ENCODE peak calls at places on chromosomes 16 and 17, in seven cellular contexts. H is natural killer cell, Q is tibial artery, O is progenitor cell of endocrine pancreas, J is HCT116, P is GM06990, C is heart left ventricle. D is an unnamed sample.

GRCh38 chr17:55996826-55997225 is 156.4 kb upstream of the ANKFN1 start:
- DNase-seq in H (no peak), Q (no peak), O (no peak), J (no peak), P (no peak), C (no peak), D (no peak)

GRCh38 chr16:86567701-86568571 is 1.3 kb downstream of the FOXC2 start:
- DNase-seq in H (no peak), Q (peak), O (no peak), J (no peak), P (no peak), C (no peak), D (no peak)

GRCh38 chr17:50363217-50364060 is 9.5 kb downstream of the MRPL27 start:
- DNase-seq in H (no peak), Q (peak), O (no peak), J (no peak), P (no peak), C (no peak), D (no peak)

GRCh38 chr16:51114369-51114768 is 36.7 kb downstream of the SALL1 start:
- DNase-seq in H (no peak), Q (no peak), O (peak), J (no peak), P (no peak), C (no peak), D (no peak)

GRCh38 chr17:81406117-81406953 is 11.1 kb downstream of the BAHCC1 start:
- DNase-seq in H (no peak), Q (no peak), O (no peak), J (no peak), P (no peak), C (no peak), D (no peak)

GRCh38 chr17:32277284-32277683 is 11.7 kb downstream of the RHBDL3 start:
- DNase-seq in H (no peak), Q (no peak), O (no peak), J (no peak), P (no peak), C (no peak), D (no peak)

GRCh38 chr17:61334673-61335072 is 65.0 kb upstream of the TBX2 start:
- DNase-seq in H (no peak), Q (no peak), O (no peak), J (no peak), P (no peak), C (no peak), D (no peak)

GRCh38 chr17:72754513-72754912 is 338.0 kb downstream of the SLC39A11 start:
- DNase-seq in H (no peak), Q (no peak), O (no peak), J (no peak), P (no peak), C (no peak), D (no peak)

GRCh38 chr17:6639651-6640535 is 618 bp downstream of the KIAA0753 start:
- DNase-seq in H (peak), Q (peak), O (peak), J (no peak), P (no peak), C (peak), D (no peak)

GRCh38 chr17:9252525-9252924 is 231.2 kb downstream of the NTN1 start:
- DNase-seq in H (no peak), Q (no peak), O (no peak), J (no peak), P (no peak), C (no peak), D (no peak)

GRCh38 chr17:55642741-55643140 is 79.9 kb downstream of the TMEM100 start:
- DNase-seq in H (no peak), Q (no peak), O (no peak), J (no peak), P (no peak), C (no peak), D (no peak)

GRCh38 chr16:445566-445965 is 20.1 kb downstream of the RAB11FIP3 start:
- DNase-seq in H (no peak), Q (no peak), O (no peak), J (no peak), P (no peak), C (no peak), D (no peak)

GRCh38 chr17:19330271-19330670 is 32.3 kb downstream of the B9D1 start:
- DNase-seq in H (no peak), Q (peak), O (no peak), J (no peak), P (no peak), C (no peak), D (no peak)

GRCh38 chr17:62968445-62968923 is 2.4 kb downstream of the TANC2 start:
- DNase-seq in H (no peak), Q (no peak), O (no peak), J (peak), P (peak), C (peak), D (no peak)

GRCh38 chr16:85335584-85336492 is 223.6 kb upstream of the CIBAR2 start:
- DNase-seq in H (no peak), Q (no peak), O (no peak), J (no peak), P (no peak), C (no peak), D (no peak)

GRCh38 chr16:86249631-86250030 is 260.7 kb upstream of the FOXF1 start:
- DNase-seq in H (no peak), Q (no peak), O (no peak), J (no peak), P (no peak), C (no peak), D (no peak)

GRCh38 chr16:72189865-72190371 is 18.0 kb upstream of the PMFBP1 start:
- DNase-seq in H (no peak), Q (no peak), O (no peak), J (no peak), P (no peak), C (no peak), D (no peak)

GRCh38 chr17:4247361-4247980 is 16.3 kb downstream of the ANKFY1 start:
- DNase-seq in H (no peak), Q (no peak), O (no peak), J (no peak), P (no peak), C (no peak), D (no peak)

GRCh38 chr17:7888184-7888920 is at the start of gene CHD3:
- DNase-seq in H (no peak), Q (no peak), O (no peak), J (no peak), P (no peak), C (no peak), D (no peak)

GRCh38 chr16:56956756-56957155 is 5.0 kb upstream of the CETP start:
- DNase-seq in H (no peak), Q (peak), O (no peak), J (no peak), P (no peak), C (no peak), D (no peak)
- TF ChIP-seq CTCF in H (no peak), Q (no peak), O (no peak), J (no peak), P (peak), C (no peak), D (no peak)

GRCh38 chr16:49970818-49971431 is 54.1 kb upstream of the CNEP1R1 start:
- DNase-seq in H (no peak), Q (no peak), O (no peak), J (no peak), P (no peak), C (no peak), D (no peak)
- TF ChIP-seq CTCF in H (no peak), Q (no peak), O (no peak), J (no peak), P (no peak), C (no peak), D (no peak)

DNA sequence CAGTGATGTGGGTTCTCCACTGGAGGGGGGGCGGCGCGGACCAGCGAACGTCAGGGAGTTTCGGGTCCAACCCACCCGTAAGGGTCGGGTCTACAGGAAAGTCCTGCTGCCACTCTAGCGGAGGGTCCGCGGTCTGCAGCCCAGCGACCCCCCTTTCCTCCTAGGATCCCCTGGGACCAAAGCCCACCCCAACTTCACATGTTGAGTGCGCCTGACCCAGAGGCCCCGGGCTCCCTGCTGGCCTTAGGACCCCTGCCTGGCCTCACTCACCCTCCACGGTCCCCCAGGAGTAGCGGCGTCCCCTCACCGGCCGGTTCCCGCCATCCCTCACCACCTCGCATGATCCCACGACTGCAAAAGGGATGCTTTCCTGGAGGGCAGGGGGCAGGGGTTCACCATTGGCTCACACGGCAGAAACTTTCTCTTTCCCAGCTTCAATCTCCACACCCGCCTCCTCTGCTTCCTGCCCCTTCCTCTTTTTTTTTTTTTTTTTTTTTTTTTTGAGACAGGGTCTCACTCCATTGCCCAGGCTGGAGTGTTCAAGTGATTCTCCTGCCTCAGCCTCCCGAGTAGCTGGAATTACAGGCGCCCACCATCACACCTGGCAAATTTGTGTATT is 3.1 kb downstream of the SEPTIN1 start:
- DNase-seq in H (no peak), Q (no peak), O (no peak), J (no peak), P (no peak), C (no peak), D (no peak)
- TF ChIP-seq CTCF in H (no peak), Q (no peak), O (peak), J (no peak), P (no peak), C (no peak), D (no peak)

DNA sequence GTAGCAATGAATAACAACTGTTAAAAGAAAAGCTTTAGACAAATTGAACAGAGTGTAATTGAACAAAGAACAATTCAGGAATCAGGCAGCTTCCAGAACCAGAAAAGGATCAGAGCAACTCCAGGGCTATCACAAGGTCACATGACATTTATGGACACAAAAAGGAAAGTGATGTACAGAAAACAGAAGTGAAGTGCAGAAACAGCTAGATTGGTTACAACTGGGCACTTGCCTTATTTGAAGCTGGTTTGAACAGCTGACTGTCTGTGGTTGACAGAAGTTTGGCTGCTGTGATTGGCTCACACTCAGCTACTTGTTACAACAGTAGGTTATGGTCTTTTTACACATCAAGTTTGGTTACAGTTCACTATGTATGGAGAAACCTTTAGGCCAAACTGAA is 14.8 kb downstream of the EFCAB5 start:
- DNase-seq in H (no peak), Q (no peak), O (no peak), J (no peak), P (no peak), C (no peak), D (no peak)
- TF ChIP-seq CTCF in H (no peak), Q (no peak), O (no peak), J (no peak), P (no peak), C (no peak), D (no peak)

DNA sequence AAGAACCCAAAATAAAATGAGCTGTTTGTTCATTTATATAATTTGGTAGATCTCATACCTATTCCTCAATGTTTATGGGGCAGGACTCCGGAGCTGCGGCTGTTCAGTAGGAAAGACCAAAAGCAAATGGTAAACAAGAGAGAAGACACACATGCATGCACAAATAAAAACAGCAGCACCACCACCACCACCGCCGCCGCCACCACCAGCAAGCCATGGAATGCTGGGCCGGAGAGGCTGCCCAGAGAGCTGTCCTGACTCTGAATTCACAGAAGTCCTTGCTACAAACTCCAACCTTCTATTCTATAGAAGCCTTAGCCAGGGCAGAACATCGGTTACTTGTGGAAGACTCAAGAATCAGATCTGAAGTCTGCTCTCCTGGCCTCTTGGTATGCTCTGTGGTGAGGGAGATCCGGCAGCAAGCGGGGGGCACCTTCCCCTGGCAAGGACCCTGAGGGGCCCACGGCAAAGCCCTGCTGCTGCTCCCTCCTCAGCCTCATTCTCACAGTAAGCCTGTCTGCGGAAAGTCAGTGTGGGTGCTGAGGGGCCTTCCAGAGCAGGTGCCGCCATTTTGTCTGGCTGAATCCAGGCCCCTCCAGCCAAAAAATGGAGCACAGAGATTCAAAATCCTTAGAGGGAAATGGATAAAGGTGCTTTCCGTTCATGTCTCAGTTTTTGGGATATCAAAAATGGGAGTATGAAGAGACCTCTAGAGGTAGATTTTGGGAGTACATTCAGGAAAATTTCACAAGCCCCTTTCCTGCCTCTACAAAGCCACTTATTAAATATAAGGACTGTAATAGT is 6.4 kb upstream of the FOXJ1 start:
- DNase-seq in H (no peak), Q (no peak), O (no peak), J (peak), P (no peak), C (no peak), D (no peak)
- TF ChIP-seq CTCF in H (no peak), Q (peak), O (peak), J (peak), P (peak), C (peak), D (no peak)